ENCODE peak calls at places on chromosomes 1 and 21, in five cellular contexts. V is testis, N is ovary, L is transverse colon, M is heart left ventricle. Y is an unnamed sample.

GRCh38 chr1:27760411-27760810 is 12.6 kb upstream of the STX12 start:
- DNase-seq in V (no peak), N (no peak), L (no peak), M (no peak), Y (no peak)

GRCh38 chr21:22120616-22121266 is 1122.5 kb downstream of the NCAM2 start:
- DNase-seq in V (peak; percentile 36), N (no peak), L (no peak), M (no peak), Y (no peak)

GRCh38 chr1:212666116-212666775 is 33.4 kb downstream of the BATF3 start:
- DNase-seq in V (no peak), N (no peak), L (no peak), M (no peak), Y (no peak)

GRCh38 chr1:69835924-69836323 is 268.2 kb downstream of the LRRC7 start:
- DNase-seq in V (no peak), N (no peak), L (no peak), M (no peak), Y (no peak)

GRCh38 chr1:40806724-40807675 is 23.4 kb downstream of the KCNQ4 start:
- DNase-seq in V (peak; percentile 76), N (peak; percentile 48), L (no peak), M (peak; percentile 64), Y (no peak)

GRCh38 chr1:167439301-167439988 is 78.9 kb downstream of the CD247 start:
- DNase-seq in V (peak; percentile 70), N (no peak), L (no peak), M (no peak), Y (peak; percentile 28)

GRCh38 chr1:96234299-96234698 is 487.3 kb upstream of the PTBP2 start:
- DNase-seq in V (no peak), N (no peak), L (no peak), M (no peak), Y (peak; percentile 70)

GRCh38 chr1:65084068-65084467 is 63.9 kb upstream of the AK4 start:
- DNase-seq in V (no peak), N (no peak), L (no peak), M (no peak), Y (no peak)

GRCh38 chr21:45142916-45143315 is 68.5 kb downstream of the ADARB1 start:
- DNase-seq in V (no peak), N (no peak), L (no peak), M (no peak), Y (no peak)

GRCh38 chr1:30634507-30634906 is 88.9 kb downstream of the MATN1 start:
- DNase-seq in V (no peak), N (no peak), L (no peak), M (no peak), Y (no peak)

GRCh38 chr21:45255381-45256020 is 32.2 kb downstream of the POFUT2 start:
- DNase-seq in V (no peak), N (no peak), L (peak; percentile 60), M (no peak), Y (peak; percentile 41)

GRCh38 chr1:235582130-235582529 is 67.5 kb downstream of the GNG4 start:
- DNase-seq in V (no peak), N (no peak), L (no peak), M (no peak), Y (no peak)

GRCh38 chr21:16530656-16531055 is 800.9 kb downstream of the USP25 start:
- DNase-seq in V (no peak), N (no peak), L (no peak), M (no peak), Y (no peak)

GRCh38 chr21:41659791-41660560 is 106.9 kb downstream of the RIPK4 start:
- DNase-seq in V (no peak), N (no peak), L (no peak), M (no peak), Y (no peak)

GRCh38 chr1:180586671-180587155 is 27.9 kb downstream of the OVAAL start:
- DNase-seq in V (peak; percentile 84), N (no peak), L (no peak), M (no peak), Y (peak; percentile 83)

GRCh38 chr1:81237531-81238528 is 562.9 kb upstream of the ADGRL2 start:
- DNase-seq in V (no peak), N (no peak), L (no peak), M (no peak), Y (no peak)

GRCh38 chr1:150577557-150578277 is 1.7 kb downstream of the MCL1 start:
- DNase-seq in V (no peak), N (no peak), L (no peak), M (no peak), Y (no peak)

GRCh38 chr1:41404308-41404755 is 43.1 kb downstream of the FOXO6 start:
- DNase-seq in V (no peak), N (no peak), L (no peak), M (no peak), Y (no peak)

GRCh38 chr1:101198842-101199636 is 37.8 kb upstream of the S1PR1 start:
- DNase-seq in V (no peak), N (no peak), L (no peak), M (no peak), Y (no peak)

GRCh38 chr1:181166377-181167196 is 78.1 kb downstream of the IER5 start:
- DNase-seq in V (peak; percentile 86), N (peak; percentile 55), L (peak; percentile 74), M (peak; percentile 70), Y (peak; percentile 80)

GRCh38 chr1:227459326-227459841 is 104.0 kb upstream of the ZNF678 start:
- DNase-seq in V (no peak), N (no peak), L (no peak), M (no peak), Y (no peak)

GRCh38 chr1:178997428-178997827 is 28.3 kb upstream of the FAM20B start:
- DNase-seq in V (no peak), N (no peak), L (no peak), M (no peak), Y (no peak)

GRCh38 chr1:11198851-11199628 is 9.9 kb downstream of the ANGPTL7 start:
- DNase-seq in V (no peak), N (no peak), L (no peak), M (no peak), Y (no peak)

GRCh38 chr1:11196945-11197344 is 7.8 kb downstream of the ANGPTL7 start:
- DNase-seq in V (no peak), N (no peak), L (no peak), M (no peak), Y (no peak)

GRCh38 chr1:11198257-11198656 is 9.1 kb downstream of the ANGPTL7 start:
- DNase-seq in V (no peak), N (no peak), L (no peak), M (no peak), Y (no peak)

GRCh38 chr1:11194407-11195176 is 5.4 kb downstream of the ANGPTL7 start:
- DNase-seq in V (no peak), N (no peak), L (no peak), M (no peak), Y (no peak)

DNA sequence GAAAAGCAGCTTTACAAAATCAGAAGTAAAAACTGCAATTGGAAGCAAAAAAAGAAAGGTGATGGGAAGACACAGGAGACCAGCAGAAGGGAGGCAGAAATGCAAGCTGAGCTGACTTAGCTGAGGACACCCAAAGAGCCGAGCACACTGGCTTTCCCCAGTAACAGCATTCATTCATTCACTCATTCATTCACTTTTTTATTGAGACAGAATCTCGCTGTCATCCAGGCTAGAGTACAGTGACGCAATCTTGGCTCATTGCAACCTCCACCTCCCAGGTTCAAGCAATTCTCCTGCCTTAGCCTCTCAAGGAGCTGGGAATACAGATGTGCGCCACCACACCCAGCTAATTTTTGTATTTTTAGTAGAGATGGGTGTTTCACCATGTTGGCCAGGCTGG is 8.2 kb downstream of the ANGPTL7 start:
- DNase-seq in V (no peak), N (no peak), L (no peak), M (no peak), Y (no peak)
- H3K4me3 ChIP-seq in V (no peak overlapping the region), N (no peak overlapping the region), L (no peak overlapping the region), M (no peak overlapping the region), Y (no peak overlapping the region)

DNA sequence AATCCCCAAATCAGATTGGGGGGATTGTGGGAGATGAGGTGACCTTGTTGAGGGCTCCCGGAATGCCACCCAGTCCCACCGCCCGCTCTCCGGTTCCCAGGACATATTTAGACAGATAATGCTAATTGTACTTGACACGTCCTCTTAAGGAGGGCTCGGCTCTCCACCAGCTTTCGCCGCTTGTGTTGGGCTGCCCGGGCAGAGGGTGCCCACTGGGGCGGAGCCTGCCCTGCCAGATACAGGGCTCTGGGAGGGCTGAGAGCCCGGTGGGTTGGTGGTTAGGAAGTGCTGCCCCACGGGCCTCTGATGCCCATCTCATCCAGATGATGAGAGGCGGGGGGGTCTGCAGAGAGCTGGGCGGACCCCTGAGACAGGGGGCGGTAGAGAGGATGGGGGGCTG is 89.9 kb downstream of the CASZ1 start:
- DNase-seq in V (no peak), N (no peak), L (no peak), M (no peak), Y (no peak)
- H3K27me3 ChIP-seq in V (no peaks in the 10 kb centered on the region), N (no peaks in the 10 kb centered on the region), L (no peaks in the 10 kb centered on the region), M (no peaks in the 10 kb centered on the region), Y (no peaks in the 10 kb centered on the region)

DNA sequence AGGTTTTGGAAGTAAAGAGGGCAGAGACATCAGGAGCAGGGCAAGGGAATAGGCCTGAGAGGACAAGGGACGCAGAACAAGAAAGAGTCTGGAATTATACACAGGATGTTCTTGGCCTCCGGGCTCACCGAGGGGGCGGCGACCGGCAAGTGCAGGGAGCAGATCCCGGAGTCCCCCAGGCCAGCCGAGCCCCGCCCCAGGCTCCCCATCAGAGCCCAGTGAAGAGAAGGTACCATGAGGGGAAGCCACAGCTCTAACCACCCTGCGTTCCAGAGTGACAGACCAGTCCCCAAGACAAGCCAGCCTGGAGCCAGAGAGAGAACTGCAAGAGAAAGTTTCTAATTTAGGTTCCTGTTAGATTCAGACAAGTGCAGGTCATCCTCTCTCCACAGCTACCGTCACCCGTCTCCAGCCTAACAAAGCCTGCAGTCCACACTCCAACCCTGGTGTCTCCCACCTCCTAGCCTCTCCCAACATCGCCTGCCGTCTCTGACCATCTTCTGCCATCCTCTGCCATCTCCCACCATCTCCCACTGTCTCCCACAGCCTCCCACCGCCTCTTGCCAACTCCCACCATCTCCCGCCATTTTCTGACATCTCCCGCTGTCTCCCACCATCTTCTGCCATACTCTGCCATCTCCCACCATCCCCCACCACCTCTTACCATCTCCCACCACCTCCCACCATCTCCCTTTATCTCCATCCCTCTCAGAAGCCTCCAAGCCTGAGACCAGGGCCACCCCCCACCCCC is 42.5 kb downstream of the CAPN2 start:
- DNase-seq in V (no peak), N (no peak), L (no peak), M (no peak), Y (no peak)
- H3K9me3 ChIP-seq in V (no peaks in the 10 kb centered on the region), N (no peaks in the 10 kb centered on the region), L (no peaks in the 10 kb centered on the region), M (no peaks in the 10 kb centered on the region), Y (no peaks in the 10 kb centered on the region)

GRCh38 chr1:218349365-218350021 is 4.4 kb downstream of the TGFB2 start:
- DNase-seq in V (no peak), N (no peak), L (no peak), M (no peak), Y (no peak)
- H3K4me3 ChIP-seq in V (no peak overlapping the region), N (no peak overlapping the region), L (no peak overlapping the region), M (no peak overlapping the region), Y (no peak overlapping the region)

DNA sequence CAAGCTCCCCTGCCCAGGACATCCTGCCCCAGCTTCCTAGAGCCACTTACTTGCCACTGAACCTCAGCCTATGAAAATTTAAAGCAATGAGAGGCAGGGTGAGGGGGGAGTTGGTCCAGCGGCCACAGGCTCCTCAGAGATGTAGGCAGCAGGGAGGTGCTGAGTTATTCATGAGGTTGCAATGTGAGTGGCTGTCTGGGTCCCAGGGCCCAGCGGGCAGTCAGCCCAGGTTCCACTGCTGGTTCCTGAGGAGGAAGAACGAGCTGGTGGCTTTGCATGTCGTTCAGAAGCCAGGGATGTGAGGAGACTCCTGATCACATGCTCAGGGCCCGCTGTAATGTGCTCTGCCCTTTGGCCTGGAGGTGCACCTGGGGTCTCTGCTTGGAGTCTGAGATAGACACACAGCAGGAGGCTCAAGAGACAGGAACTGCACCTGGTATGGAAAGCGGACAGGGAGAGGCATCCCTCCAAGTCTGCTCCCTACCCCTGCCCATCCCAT is at the start of gene KNCN:
- DNase-seq in V (no peak), N (no peak), L (no peak), M (no peak), Y (no peak)
- H3K27me3 ChIP-seq in V (no peaks in the 10 kb centered on the region), N (no peaks in the 10 kb centered on the region), L (peaks cover 24% of the 10 kb centered on the region), M (no peaks in the 10 kb centered on the region), Y (no peaks in the 10 kb centered on the region)

Y was measured in body of pancreas.